ENCODE peak calls at places on chromosomes 2 and 18, in ten cellular contexts. R is RWPE1, G is psoas muscle, Z is HFFc6, P is breast epithelium, S is Caco-2, Y is stomach, H is AG10803, O is AG09319, X is transverse colon. F is an unnamed sample.

GRCh38 chr18:69432847-69433246 is 32.2 kb downstream of the DOK6 start:
- DNase-seq in Z (no peak), H (no peak), G (no peak), S (no peak), O (no peak), X (no peak), Y (no peak), R (no peak), P (no peak), F (no peak)

GRCh38 chr2:234412726-234413125 is 84.2 kb downstream of the ARL4C start:
- DNase-seq in O (peak), G (no peak), P (no peak), X (no peak), S (no peak), H (peak), Z (no peak), R (peak), Y (no peak), F (peak)

GRCh38 chr2:69299772-69300516 is 87.1 kb downstream of the GFPT1 start:
- DNase-seq in Z (no peak), X (no peak), R (no peak), S (no peak), P (no peak), O (no peak), G (no peak), Y (no peak), H (no peak), F (no peak)

GRCh38 chr18:22347624-22348511 is 69.8 kb downstream of the CTAGE1 start:
- DNase-seq in G (no peak), Y (no peak), X (peak), R (no peak), H (no peak), S (no peak), O (no peak), Z (no peak), P (no peak), F (peak)

GRCh38 chr2:235860111-235860510 is 308.1 kb downstream of the GBX2 start:
- DNase-seq in H (no peak), Y (no peak), G (no peak), R (no peak), O (no peak), Z (no peak), P (no peak), S (no peak), X (no peak), F (peak)

GRCh38 chr2:191501390-191502168 is 176.4 kb upstream of the NABP1 start:
- DNase-seq in Z (peak), Y (no peak), P (no peak), G (no peak), S (no peak), X (no peak), R (peak), H (peak), O (peak), F (peak)

GRCh38 chr2:210557721-210558120 is 1.3 kb downstream of the CPS1 start:
- DNase-seq in G (no peak), O (no peak), P (no peak), X (no peak), R (no peak), Y (no peak), Z (no peak), H (no peak), S (no peak), F (no peak)

GRCh38 chr2:150063950-150064549 is 423.4 kb downstream of the RND3 start:
- DNase-seq in G (no peak), Z (no peak), R (no peak), P (no peak), Y (no peak), H (no peak), S (no peak), O (no peak), X (no peak), F (no peak)

GRCh38 chr18:63887424-63887823 is at the start of gene SERPINB2:
- DNase-seq in G (no peak), Y (no peak), Z (peak), S (no peak), R (no peak), P (no peak), X (no peak), H (peak), O (no peak), F (no peak)

GRCh38 chr2:233209117-233209977 is 42.1 kb upstream of the ATG16L1 start:
- DNase-seq in Z (peak), X (no peak), S (no peak), R (peak), P (no peak), Y (no peak), G (no peak), H (no peak), O (no peak), F (peak)

GRCh38 chr2:237707859-237708398 is 80.5 kb downstream of the LRRFIP1 start:
- DNase-seq in R (no peak), H (no peak), O (no peak), S (no peak), Z (no peak), G (no peak), P (no peak), Y (no peak), X (no peak), F (no peak)
- TF ChIP-seq CTCF in R (no peak), H (no peak), O (no peak), S (no peak), Z (peak), G (no peak), P (no peak), Y (no peak), X (no peak), F (no peak)

GRCh38 chr2:238286987-238287386 is 1.4 kb downstream of the PER2 start:
- DNase-seq in O (no peak), Z (no peak), P (no peak), Y (no peak), R (no peak), S (no peak), X (no peak), H (peak), G (peak), F (peak)

GRCh38 chr2:238287702-238288649 is at the start of gene PER2:
- DNase-seq in G (peak), S (peak), R (peak), O (peak), Y (peak), P (peak), H (peak), Z (peak), X (peak), F (peak)

GRCh38 chr2:238290079-238290478 is 1.7 kb upstream of the PER2 start:
- DNase-seq in P (peak), Z (no peak), R (peak), H (no peak), G (peak), O (no peak), S (no peak), X (peak), Y (peak), F (no peak)

GRCh38 chr2:238289574-238289973 is 1.2 kb upstream of the PER2 start:
- DNase-seq in P (no peak), H (no peak), Z (no peak), X (no peak), R (no peak), O (no peak), G (no peak), S (no peak), Y (no peak), F (no peak)

DNA sequence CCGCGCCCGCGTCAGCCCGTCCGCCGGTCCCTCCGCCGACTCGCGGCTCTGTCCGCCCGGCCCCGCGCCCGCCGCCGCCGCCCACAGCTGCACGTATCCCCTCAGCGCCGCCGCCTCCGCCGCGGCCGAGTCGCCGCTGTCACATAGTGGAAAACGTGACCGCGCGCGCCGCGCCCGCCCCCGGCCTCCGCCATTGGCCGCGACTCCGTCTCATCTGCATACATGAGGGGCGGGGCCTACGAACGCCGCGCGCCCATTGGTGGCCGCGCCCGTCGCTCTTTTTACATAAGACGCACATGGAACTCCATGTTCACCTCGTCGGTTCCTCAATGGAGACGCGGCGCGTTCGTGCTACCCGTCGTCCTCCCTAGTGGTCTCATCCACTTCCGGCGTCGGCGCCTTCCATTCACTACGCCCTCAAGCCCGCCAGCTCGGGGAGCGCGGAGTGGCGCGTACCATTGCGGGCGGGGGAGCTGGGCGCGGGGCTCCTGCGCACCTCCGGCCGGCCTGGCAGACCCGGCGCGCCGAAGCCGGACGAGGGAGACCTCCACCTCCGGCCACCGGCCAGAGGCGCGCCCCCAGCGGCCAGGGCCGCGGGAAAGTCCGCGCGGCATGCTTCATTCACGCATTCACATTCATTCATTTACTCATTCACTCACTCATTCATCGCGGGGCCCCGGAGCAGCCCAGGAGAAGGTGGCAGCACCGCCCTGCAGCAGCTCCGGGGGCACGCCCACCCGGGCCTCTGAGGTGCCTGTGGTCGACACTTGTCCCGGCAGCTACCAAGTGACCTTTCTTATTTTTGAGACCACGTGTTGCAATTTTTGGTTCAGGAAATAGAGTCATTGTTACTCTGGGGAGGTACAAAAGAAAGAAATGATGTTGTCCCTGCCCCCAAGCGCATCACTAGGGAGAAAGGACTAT is 502 bp upstream of the PER2 start:
- DNase-seq in G (peak), H (peak), Z (peak), S (peak), P (peak), R (peak), Y (peak), X (peak), O (peak), F (peak)
- TF ChIP-seq CTCF in G (peak), H (peak), Z (peak), S (peak), P (peak), R (no peak), Y (peak), X (peak), O (peak), F (peak)

GRCh38 chr2:74440378-74441110 is 1.2 kb downstream of the RTKN start:
- DNase-seq in P (peak), H (peak), Y (peak), Z (peak), R (peak), G (peak), S (peak), O (no peak), X (peak), F (peak)
- TF ChIP-seq CTCF in P (peak), H (peak), Y (peak), Z (peak), R (no peak), G (peak), S (no peak), O (peak), X (peak), F (peak)

DNA sequence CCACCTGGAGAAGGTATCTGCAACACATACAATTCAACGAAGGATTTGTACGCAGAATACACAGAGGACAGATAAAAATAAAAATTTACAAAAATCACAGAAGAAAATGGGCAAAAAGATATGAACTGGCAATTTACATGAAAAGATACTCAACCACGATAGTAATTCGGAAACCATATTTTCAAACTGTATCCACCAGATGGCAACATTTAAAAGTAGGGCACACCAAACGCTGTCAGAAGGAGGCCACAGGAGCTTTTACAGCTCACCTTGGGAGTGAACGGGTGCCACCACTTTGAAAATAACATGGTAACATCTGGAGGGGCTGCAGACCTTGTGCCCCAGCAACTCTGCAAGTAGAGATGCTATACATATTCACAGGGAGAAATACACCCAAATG is 9.8 kb downstream of the KIF1A start:
- DNase-seq in H (no peak), S (no peak), Z (no peak), G (no peak), R (no peak), O (no peak), X (no peak), Y (no peak), P (no peak), F (no peak)
- TF ChIP-seq CTCF in H (peak), S (no peak), Z (peak), G (no peak), R (no peak), O (no peak), X (no peak), Y (no peak), P (no peak), F (no peak)

DNA sequence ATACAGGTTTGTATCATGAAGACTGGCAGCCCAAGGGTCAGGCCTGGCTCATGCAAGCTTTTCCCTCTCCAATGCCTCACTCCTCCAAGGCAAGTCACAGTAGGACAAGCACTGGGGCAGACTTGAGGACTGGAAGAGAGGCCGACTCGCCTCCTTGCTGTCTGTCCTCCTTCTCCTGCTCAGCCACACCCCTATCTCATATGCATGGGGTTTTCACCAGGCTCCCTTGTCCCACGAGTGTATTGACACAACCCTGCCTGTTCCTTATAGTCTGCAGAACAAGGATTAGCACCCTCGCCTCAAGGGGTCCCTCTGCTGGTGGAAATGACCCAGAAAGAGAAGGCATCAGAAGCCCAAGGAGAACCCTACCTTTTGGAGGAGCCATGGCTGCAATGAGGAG is 223.7 kb downstream of the SOX11 start:
- DNase-seq in G (no peak), X (no peak), Y (peak), Z (no peak), S (peak), O (no peak), H (peak), R (no peak), P (no peak), F (no peak)
- TF ChIP-seq CTCF in G (peak), X (no peak), Y (peak), Z (no peak), S (no peak), O (no peak), H (peak), R (no peak), P (peak), F (no peak)

DNA sequence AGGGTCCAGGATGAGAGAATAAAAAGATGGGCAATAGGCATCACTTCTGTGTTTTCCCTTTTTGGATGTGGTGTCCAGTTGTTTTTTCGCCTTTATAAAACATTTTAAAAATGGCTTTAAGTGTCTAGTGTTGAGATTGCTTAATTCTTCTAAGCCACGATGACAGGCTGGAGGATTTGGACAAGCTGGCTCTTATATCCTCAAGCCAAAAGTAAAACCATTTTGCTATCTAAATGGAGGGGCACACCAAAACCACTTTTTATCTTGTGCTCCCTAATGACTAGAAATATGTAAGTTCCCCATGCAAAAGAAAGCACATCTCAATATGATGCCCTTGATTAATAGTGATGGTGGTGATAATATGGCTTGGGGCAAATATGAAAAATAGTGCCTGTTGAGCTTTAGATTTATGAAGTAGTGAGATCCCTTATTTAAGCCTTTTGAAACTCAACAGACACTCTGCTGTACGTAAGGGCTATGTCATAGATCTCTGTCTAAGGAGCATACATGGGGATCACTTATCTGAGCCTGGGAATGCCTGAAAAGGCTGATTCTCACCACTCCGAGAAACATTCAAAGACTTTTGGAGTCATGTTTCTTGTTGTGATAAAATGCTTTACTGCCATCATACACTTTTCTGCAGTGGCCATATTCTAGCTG is 185.5 kb downstream of the KCNS3 start:
- DNase-seq in Z (no peak), Y (no peak), X (no peak), R (no peak), H (peak), P (no peak), G (no peak), S (no peak), O (no peak), F (peak)
- TF ChIP-seq CTCF in Z (no peak), Y (no peak), X (no peak), R (no peak), H (no peak), P (no peak), G (no peak), S (no peak), O (no peak), F (no peak)

GRCh38 chr2:133843091-133843490 is 274.8 kb upstream of the NCKAP5 start:
- DNase-seq in S (no peak), X (no peak), O (no peak), Z (no peak), R (no peak), G (no peak), H (peak), P (no peak), Y (no peak), F (peak)

GRCh38 chr2:133846476-133846875 is 278.2 kb upstream of the NCKAP5 start:
- DNase-seq in Y (no peak), X (no peak), Z (no peak), S (no peak), P (no peak), H (no peak), G (no peak), R (no peak), O (no peak), F (no peak)

GRCh38 chr2:133843551-133843950 is 275.3 kb upstream of the NCKAP5 start:
- DNase-seq in G (no peak), Z (no peak), X (no peak), H (no peak), O (no peak), S (no peak), Y (no peak), R (peak), P (no peak), F (no peak)

GRCh38 chr2:133841905-133842304 is 273.6 kb upstream of the NCKAP5 start:
- DNase-seq in O (peak), X (no peak), S (no peak), G (no peak), P (no peak), H (peak), Y (no peak), R (peak), Z (peak), F (peak)

GRCh38 chr2:133844214-133844892 is 276.1 kb upstream of the NCKAP5 start:
- DNase-seq in X (peak), Y (peak), H (peak), G (peak), P (peak), R (peak), Z (peak), S (peak), O (peak), F (peak)
- TF ChIP-seq CTCF in X (peak), Y (peak), H (peak), G (peak), P (peak), R (peak), Z (peak), S (peak), O (peak), F (peak)

GRCh38 chr2:141586985-141587384 is 543.8 kb downstream of the LRP1B start:
- DNase-seq in H (no peak), Z (no peak), X (no peak), R (no peak), Y (no peak), S (no peak), P (no peak), G (no peak), O (no peak), F (no peak)

DNA sequence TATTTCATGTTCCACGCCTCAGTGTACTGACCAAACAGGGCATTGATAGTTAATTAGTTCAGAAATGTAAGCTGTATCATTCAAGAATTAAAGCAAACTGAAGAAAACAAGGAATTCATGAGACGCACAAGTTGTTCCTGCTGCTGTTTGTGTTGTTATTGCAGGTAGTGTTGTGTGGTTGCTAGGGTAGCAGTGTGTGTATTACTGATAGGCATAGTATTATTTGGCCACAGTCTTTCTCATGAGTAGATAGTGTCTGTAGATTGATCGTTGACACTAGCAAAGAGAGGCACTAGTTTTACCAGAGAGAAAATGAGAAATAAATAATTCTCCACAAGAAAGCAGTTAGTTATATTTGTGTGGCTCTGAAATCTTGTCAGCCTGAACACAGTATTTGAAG is 548.6 kb downstream of the LRP1B start:
- DNase-seq in H (no peak), O (no peak), G (no peak), Z (no peak), P (no peak), S (no peak), Y (no peak), R (no peak), X (no peak), F (no peak)
- TF ChIP-seq CTCF in H (no peak), O (no peak), G (no peak), Z (no peak), P (no peak), S (no peak), Y (no peak), R (no peak), X (no peak), F (no peak)

GRCh38 chr2:145546091-145546490 is 1026.2 kb upstream of the ZEB2 start:
- DNase-seq in Y (no peak), X (no peak), P (no peak), O (peak), S (no peak), Z (peak), H (peak), R (no peak), G (no peak), F (peak)
- TF ChIP-seq CTCF in Y (no peak), X (no peak), P (no peak), O (peak), S (no peak), Z (peak), H (peak), R (no peak), G (no peak), F (peak)

F was measured in fibroblast of villous mesenchyme.